ENCODE peak calls at places on chromosomes 7 and 10, in six cellular contexts. One of them, this sample, is unnamed.

GRCh38 chr7:140621326-140622035 is 19.1 kb downstream of the DENND2A start:
- DNase-seq in A549: no peak
- DNase-seq in brain microvascular endothelial cell: peak; percentile 57
- DNase-seq in foreskin keratinocyte: peak; percentile 95
- DNase-seq in left ventricle myocardium inferior: no peak
- DNase-seq in adrenal gland: no peak
- DNase-seq in this sample: no peak

GRCh38 chr10:131170042-131170983 is 141.2 kb downstream of the TCERG1L start:
- DNase-seq in A549: no peak
- DNase-seq in brain microvascular endothelial cell: no peak
- DNase-seq in foreskin keratinocyte: no peak
- DNase-seq in left ventricle myocardium inferior: no peak
- DNase-seq in adrenal gland: no peak
- DNase-seq in this sample: no peak

GRCh38 chr7:11009631-11010030 is 36.0 kb downstream of the PHF14 start:
- DNase-seq in A549: no peak
- DNase-seq in brain microvascular endothelial cell: no peak
- DNase-seq in foreskin keratinocyte: no peak
- DNase-seq in left ventricle myocardium inferior: no peak
- DNase-seq in adrenal gland: no peak
- DNase-seq in this sample: no peak

GRCh38 chr10:4733150-4733842 is 92.7 kb upstream of the AKR1E2 start:
- DNase-seq in A549: peak; percentile 70
- DNase-seq in brain microvascular endothelial cell: no peak
- DNase-seq in foreskin keratinocyte: peak; percentile 93
- DNase-seq in left ventricle myocardium inferior: no peak
- DNase-seq in adrenal gland: no peak
- DNase-seq in this sample: peak; percentile 95

GRCh38 chr10:71615538-71616329 is 103.8 kb downstream of the C10orf105 start:
- DNase-seq in A549: no peak
- DNase-seq in brain microvascular endothelial cell: no peak
- DNase-seq in foreskin keratinocyte: no peak
- DNase-seq in left ventricle myocardium inferior: no peak
- DNase-seq in adrenal gland: no peak
- DNase-seq in this sample: no peak

GRCh38 chr10:119319920-119320258 is 112.5 kb downstream of the GRK5 start:
- DNase-seq in A549: no peak
- DNase-seq in brain microvascular endothelial cell: no peak
- DNase-seq in foreskin keratinocyte: no peak
- DNase-seq in left ventricle myocardium inferior: no peak
- DNase-seq in adrenal gland: no peak
- DNase-seq in this sample: no peak

GRCh38 chr10:18583575-18584270 is 67.7 kb downstream of the NSUN6 start:
- DNase-seq in A549: no peak
- DNase-seq in brain microvascular endothelial cell: no peak
- DNase-seq in foreskin keratinocyte: no peak
- DNase-seq in left ventricle myocardium inferior: no peak
- DNase-seq in adrenal gland: no peak
- DNase-seq in this sample: no peak

GRCh38 chr7:152974577-152974976 is 215.0 kb downstream of the ACTR3B start:
- DNase-seq in A549: no peak
- DNase-seq in brain microvascular endothelial cell: no peak
- DNase-seq in foreskin keratinocyte: no peak
- DNase-seq in left ventricle myocardium inferior: no peak
- DNase-seq in adrenal gland: no peak
- DNase-seq in this sample: no peak

GRCh38 chr7:82362129-82362528 is 81.4 kb downstream of the CACNA2D1 start:
- DNase-seq in A549: no peak
- DNase-seq in brain microvascular endothelial cell: peak; percentile 51
- DNase-seq in foreskin keratinocyte: peak; percentile 54
- DNase-seq in left ventricle myocardium inferior: no peak
- DNase-seq in adrenal gland: no peak
- DNase-seq in this sample: no peak

GRCh38 chr7:159086301-159086925 is 58.3 kb downstream of the VIPR2 start:
- DNase-seq in A549: no peak
- DNase-seq in brain microvascular endothelial cell: no peak
- DNase-seq in foreskin keratinocyte: no peak
- DNase-seq in left ventricle myocardium inferior: no peak
- DNase-seq in adrenal gland: no peak
- DNase-seq in this sample: no peak

GRCh38 chr7:98250789-98251188 is 1.2 kb downstream of the TECPR1 start:
- DNase-seq in A549: no peak
- DNase-seq in brain microvascular endothelial cell: no peak
- DNase-seq in foreskin keratinocyte: no peak
- DNase-seq in left ventricle myocardium inferior: no peak
- DNase-seq in adrenal gland: no peak
- DNase-seq in this sample: no peak

GRCh38 chr7:156039971-156040677 is 227.9 kb upstream of the SHH start:
- DNase-seq in A549: no peak
- DNase-seq in brain microvascular endothelial cell: no peak
- DNase-seq in foreskin keratinocyte: no peak
- DNase-seq in left ventricle myocardium inferior: no peak
- DNase-seq in adrenal gland: no peak
- DNase-seq in this sample: no peak

GRCh38 chr7:81236560-81236959 is 317.7 kb upstream of the SEMA3C start:
- DNase-seq in A549: no peak
- DNase-seq in brain microvascular endothelial cell: no peak
- DNase-seq in foreskin keratinocyte: no peak
- DNase-seq in left ventricle myocardium inferior: no peak
- DNase-seq in adrenal gland: no peak
- DNase-seq in this sample: no peak

GRCh38 chr10:51397244-51397643 is 302.2 kb downstream of the CSTF2T start:
- DNase-seq in A549: no peak
- DNase-seq in brain microvascular endothelial cell: no peak
- DNase-seq in foreskin keratinocyte: no peak
- DNase-seq in left ventricle myocardium inferior: no peak
- DNase-seq in adrenal gland: no peak
- DNase-seq in this sample: no peak

GRCh38 chr7:6637544-6638229 is 569 bp downstream of the ZNF316 start:
- DNase-seq in A549: peak; percentile 29
- DNase-seq in brain microvascular endothelial cell: no peak
- DNase-seq in foreskin keratinocyte: no peak
- DNase-seq in left ventricle myocardium inferior: no peak
- DNase-seq in adrenal gland: peak; percentile 32
- DNase-seq in this sample: no peak

GRCh38 chr7:46230298-46231295 is 309.5 kb upstream of the IGFBP3 start:
- DNase-seq in A549: no peak
- DNase-seq in brain microvascular endothelial cell: peak; percentile 75
- DNase-seq in foreskin keratinocyte: no peak
- DNase-seq in left ventricle myocardium inferior: no peak
- DNase-seq in adrenal gland: no peak
- DNase-seq in this sample: no peak
- H3K27ac ChIP-seq in A549: no peak overlapping the region
- H3K27ac ChIP-seq in brain microvascular endothelial cell: peak overlapping the region; percentile 45
- H3K27ac ChIP-seq in foreskin keratinocyte: peak overlapping the region; percentile 78
- H3K27ac ChIP-seq in left ventricle myocardium inferior: no peak overlapping the region
- H3K27ac ChIP-seq in adrenal gland: no peak overlapping the region
- H3K27ac ChIP-seq in this sample: no peak overlapping the region

DNA sequence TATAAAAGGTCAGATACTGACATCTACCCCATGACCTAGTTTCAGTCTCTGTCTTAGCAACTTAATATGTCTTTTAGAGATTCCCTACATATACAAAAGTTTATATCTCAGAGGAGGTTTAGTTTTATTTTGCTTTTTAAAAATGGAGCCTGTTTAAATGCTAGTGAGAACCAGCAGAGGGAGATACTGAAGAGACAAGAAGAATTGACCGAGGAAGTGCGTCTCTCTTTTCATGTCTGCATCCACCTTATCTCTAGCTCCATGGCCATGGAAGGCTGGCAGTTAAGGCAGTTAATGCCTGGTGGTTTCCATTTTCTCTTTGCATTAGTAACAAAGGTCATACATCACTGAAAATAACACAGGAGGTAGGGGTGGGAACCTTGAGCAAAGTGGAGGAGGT is 10.7 kb downstream of the SUV39H2 start:
- DNase-seq in A549: peak; percentile 32
- DNase-seq in brain microvascular endothelial cell: no peak
- DNase-seq in foreskin keratinocyte: no peak
- DNase-seq in left ventricle myocardium inferior: no peak
- DNase-seq in adrenal gland: no peak
- DNase-seq in this sample: no peak
- H3K27ac ChIP-seq in A549: no peak overlapping the region
- H3K27ac ChIP-seq in brain microvascular endothelial cell: no peak overlapping the region
- H3K27ac ChIP-seq in foreskin keratinocyte: no peak overlapping the region
- H3K27ac ChIP-seq in left ventricle myocardium inferior: no peak overlapping the region
- H3K27ac ChIP-seq in adrenal gland: no peak overlapping the region
- H3K27ac ChIP-seq in this sample: no peak overlapping the region

GRCh38 chr10:97427571-97428179 is 1.7 kb downstream of the PGAM1 start:
- DNase-seq in A549: peak; percentile 40
- DNase-seq in brain microvascular endothelial cell: no peak
- DNase-seq in foreskin keratinocyte: peak; percentile 60
- DNase-seq in left ventricle myocardium inferior: no peak
- DNase-seq in adrenal gland: no peak
- DNase-seq in this sample: no peak
- H3K27ac ChIP-seq in A549: peak overlapping the region; percentile 82
- H3K27ac ChIP-seq in brain microvascular endothelial cell: peak overlapping the region; percentile 59
- H3K27ac ChIP-seq in foreskin keratinocyte: peak overlapping the region; percentile 82
- H3K27ac ChIP-seq in left ventricle myocardium inferior: peak overlapping the region; percentile 93
- H3K27ac ChIP-seq in adrenal gland: peak overlapping the region; percentile 92
- H3K27ac ChIP-seq in this sample: peak overlapping the region; percentile 91

DNA sequence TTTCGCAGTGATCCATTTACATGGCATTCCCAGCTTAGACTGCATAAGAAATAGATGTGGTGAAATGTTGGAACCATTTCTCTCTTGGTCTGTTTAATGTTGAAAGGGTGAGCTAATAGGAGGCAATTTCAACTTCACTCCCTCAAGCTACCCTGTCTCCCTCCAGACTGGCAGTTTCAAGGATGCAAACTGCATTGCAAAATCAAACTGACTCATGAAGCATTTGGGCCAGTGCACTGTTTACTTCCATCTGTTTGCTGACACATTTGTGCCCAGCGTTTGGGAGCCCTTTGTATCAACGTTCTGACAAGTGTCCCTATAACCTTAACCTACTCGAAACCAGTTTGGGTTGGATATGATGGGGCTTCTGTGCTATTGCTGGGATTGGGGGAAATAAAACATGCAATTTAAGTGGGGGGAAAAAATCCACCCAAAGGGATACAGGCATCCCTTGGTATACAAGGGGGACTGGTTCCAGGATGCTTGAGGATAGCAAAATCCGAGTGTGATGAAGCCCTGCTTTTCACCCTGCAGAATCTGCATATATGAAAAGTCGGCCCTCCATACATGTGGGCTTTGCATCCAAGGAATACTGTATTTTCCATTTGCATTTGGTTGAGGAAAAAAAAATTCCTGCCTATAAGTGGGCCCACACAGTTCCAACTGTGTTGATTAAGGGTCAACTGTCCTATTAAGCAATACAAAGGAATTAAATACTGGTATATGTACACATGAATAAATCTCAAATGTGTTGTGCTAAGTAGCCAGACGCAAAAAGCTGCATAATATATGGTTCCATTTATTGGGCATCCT is 15.6 kb downstream of the RHEB start:
- DNase-seq in A549: peak; percentile 78
- DNase-seq in brain microvascular endothelial cell: peak; percentile 61
- DNase-seq in foreskin keratinocyte: peak; percentile 72
- DNase-seq in left ventricle myocardium inferior: no peak
- DNase-seq in adrenal gland: peak; percentile 80
- DNase-seq in this sample: peak; percentile 34
- H3K27ac ChIP-seq in A549: peak overlapping the region; percentile 68
- H3K27ac ChIP-seq in brain microvascular endothelial cell: no peak overlapping the region
- H3K27ac ChIP-seq in foreskin keratinocyte: no peak overlapping the region
- H3K27ac ChIP-seq in left ventricle myocardium inferior: peak overlapping the region; percentile 35
- H3K27ac ChIP-seq in adrenal gland: peak overlapping the region; percentile 73
- H3K27ac ChIP-seq in this sample: peak overlapping the region; percentile 74

DNA sequence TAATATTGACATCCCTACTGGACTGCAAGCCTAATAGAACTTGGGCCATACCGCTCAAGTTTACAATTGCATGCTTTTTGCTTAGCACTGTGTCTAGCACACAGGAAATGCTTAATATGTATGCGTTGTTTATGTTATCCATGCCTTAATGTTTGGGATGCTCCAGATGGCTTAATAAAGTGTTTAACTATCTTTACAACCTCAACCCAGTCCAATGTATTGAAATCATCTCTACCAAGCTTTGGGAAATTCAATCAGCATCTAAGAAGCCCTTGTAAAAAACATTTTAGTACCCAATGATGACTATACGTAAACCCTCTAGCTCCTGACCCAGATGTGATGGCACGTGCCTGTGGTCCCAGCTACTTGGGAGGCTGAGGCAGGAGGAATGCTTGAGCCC is 40.0 kb downstream of the CALD1 start:
- DNase-seq in A549: no peak
- DNase-seq in brain microvascular endothelial cell: no peak
- DNase-seq in foreskin keratinocyte: no peak
- DNase-seq in left ventricle myocardium inferior: no peak
- DNase-seq in adrenal gland: no peak
- DNase-seq in this sample: no peak
- H3K27ac ChIP-seq in A549: no peak overlapping the region
- H3K27ac ChIP-seq in brain microvascular endothelial cell: no peak overlapping the region
- H3K27ac ChIP-seq in foreskin keratinocyte: no peak overlapping the region
- H3K27ac ChIP-seq in left ventricle myocardium inferior: peak overlapping the region; percentile 45
- H3K27ac ChIP-seq in adrenal gland: no peak overlapping the region
- H3K27ac ChIP-seq in this sample: no peak overlapping the region

DNA sequence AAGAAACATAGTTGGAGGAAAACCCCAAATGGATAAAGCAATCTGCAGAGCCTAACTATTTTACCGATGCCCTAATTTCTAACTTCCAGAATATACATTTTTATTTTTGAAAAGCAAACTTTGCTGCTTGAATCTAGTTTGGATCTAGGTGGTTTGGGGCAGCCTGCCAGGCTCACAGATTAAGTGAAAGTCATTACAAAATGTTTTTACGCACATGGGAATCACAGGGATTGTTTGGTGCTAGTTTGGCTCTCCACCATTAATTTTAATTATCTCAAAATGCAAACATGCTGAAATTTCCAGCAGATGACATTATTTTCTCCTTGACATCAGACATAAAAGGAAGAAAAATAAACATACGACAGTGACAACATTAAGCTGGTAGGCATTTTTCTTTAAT is 166.7 kb upstream of the INHBA start:
- DNase-seq in A549: no peak
- DNase-seq in brain microvascular endothelial cell: no peak
- DNase-seq in foreskin keratinocyte: no peak
- DNase-seq in left ventricle myocardium inferior: no peak
- DNase-seq in adrenal gland: no peak
- DNase-seq in this sample: no peak
- H3K27ac ChIP-seq in A549: no peak overlapping the region
- H3K27ac ChIP-seq in brain microvascular endothelial cell: no peak overlapping the region
- H3K27ac ChIP-seq in foreskin keratinocyte: no peak overlapping the region
- H3K27ac ChIP-seq in left ventricle myocardium inferior: peak overlapping the region; percentile 45
- H3K27ac ChIP-seq in adrenal gland: no peak overlapping the region
- H3K27ac ChIP-seq in this sample: no peak overlapping the region